ENCODE peak calls at places on chromosomes 3 and 15, in ten cellular contexts. U, I, X, O, S, A, G, Q, H and C are unnamed samples.
A peak's percentile ranks its signal among the peaks of the same experiment; 100 is the strongest.

GRCh38 chr3:148612278-148612677 is 85.4 kb upstream of the AGTR1 start:
- DNase-seq in O (no peak), U (no peak), Q (no peak), X (no peak), G (no peak), A (no peak), S (no peak), I (no peak), H (no peak), C (no peak)

GRCh38 chr3:17640466-17640865 is 102.0 kb downstream of the TBC1D5 start:
- DNase-seq in Q (no peak), I (no peak), G (no peak), U (no peak), H (peak; percentile 55), A (peak; percentile 36), S (no peak), O (no peak), X (no peak), C (no peak)

GRCh38 chr15:52052076-52052935 is 33.3 kb downstream of the MAPK6 start:
- DNase-seq in Q (no peak), H (peak; percentile 67), A (peak; percentile 35), O (no peak), X (no peak), S (peak; percentile 53), I (no peak), G (no peak), U (no peak), C (no peak)

GRCh38 chr15:89442155-89442554 is 54.2 kb downstream of the RHCG start:
- DNase-seq in I (no peak), U (no peak), Q (no peak), H (no peak), S (no peak), G (no peak), X (no peak), O (no peak), A (no peak), C (no peak)

GRCh38 chr3:52530918-52531635 is 2.6 kb downstream of the NT5DC2 start:
- DNase-seq in G (no peak), A (no peak), H (no peak), O (no peak), X (no peak), S (no peak), Q (no peak), I (peak; percentile 1), U (peak; percentile 7), C (no peak)

GRCh38 chr3:72606005-72606800 is 242.0 kb downstream of the SHQ1 start:
- DNase-seq in A (no peak), O (no peak), Q (peak; percentile 54), H (no peak), S (no peak), G (no peak), U (no peak), X (no peak), I (no peak), C (no peak)

GRCh38 chr3:39288300-39288808 is 8.5 kb upstream of the CX3CR1 start:
- DNase-seq in H (peak; percentile 70), U (peak; percentile 79), S (peak; percentile 96), G (peak; percentile 80), O (peak; percentile 92), X (peak; percentile 84), I (peak; percentile 93), Q (peak; percentile 75), A (peak; percentile 81), C (peak; percentile 88)

GRCh38 chr3:60756636-60757035 is 494.6 kb downstream of the FHIT start:
- DNase-seq in G (no peak), S (no peak), O (no peak), H (no peak), X (no peak), Q (no peak), U (no peak), I (peak; percentile 15), A (peak; percentile 40), C (no peak)

GRCh38 chr15:82530606-82531379 is 9.5 kb downstream of the RPS17 start:
- DNase-seq in U (no peak), X (peak; percentile 78), I (peak; percentile 76), A (peak; percentile 68), Q (no peak), G (peak; percentile 57), H (peak; percentile 59), O (peak; percentile 86), S (peak; percentile 68), C (peak; percentile 79)

GRCh38 chr3:76051145-76051544 is 265.8 kb upstream of the ZNF717 start:
- DNase-seq in G (no peak), I (no peak), S (no peak), H (no peak), Q (no peak), X (peak; percentile 30), U (no peak), O (no peak), A (no peak), C (no peak)